ENCODE peak calls at places on chromosomes 16 and 17, in five cellular contexts. B is heart right ventricle, A is A549, X is fibroblast of mammary gland, G is lower lobe of right lung. O is an unnamed sample.

GRCh38 chr17:4951486-4951885 is 567 bp downstream of the ENO3 start:
- DNase-seq in B (no peak), A (no peak), X (no peak), G (no peak), O (no peak)

GRCh38 chr17:63988741-63989621 is 9.2 kb upstream of the PRR29 start:
- DNase-seq in B (no peak), A (no peak), X (no peak), G (peak), O (no peak)

GRCh38 chr17:3766783-3767182 is 34.2 kb downstream of the ITGAE start:
- DNase-seq in B (no peak), A (no peak), X (no peak), G (no peak), O (no peak)

GRCh38 chr16:27169511-27170071 is 33.7 kb upstream of the KDM8 start:
- DNase-seq in B (no peak), A (no peak), X (peak), G (no peak), O (no peak)

GRCh38 chr17:67218385-67218950 is 26.5 kb downstream of the HELZ start:
- DNase-seq in B (no peak), A (no peak), X (peak), G (no peak), O (no peak)

GRCh38 chr17:13601317-13601775 is 383 bp downstream of the HS3ST3A1 start:
- DNase-seq in B (no peak), A (no peak), X (no peak), G (no peak), O (no peak)

GRCh38 chr17:77235370-77236080 is 94.8 kb downstream of the SEC14L1 start:
- DNase-seq in B (no peak), A (no peak), X (peak), G (peak), O (no peak)

GRCh38 chr17:7015587-7016020 is 3.2 kb downstream of the RNASEK start:
- DNase-seq in B (no peak), A (no peak), X (no peak), G (no peak), O (no peak)

GRCh38 chr17:12637015-12637414 is 28.7 kb upstream of the MYOCD start:
- DNase-seq in B (no peak), A (peak), X (peak), G (no peak), O (no peak)

GRCh38 chr17:12789075-12789975 is at the start of gene ARHGAP44:
- DNase-seq in B (peak), A (peak), X (peak), G (peak), O (peak)

GRCh38 chr17:49291929-49292328 is 61.3 kb upstream of the PHOSPHO1 start:
- DNase-seq in B (no peak), A (no peak), X (no peak), G (no peak), O (no peak)

GRCh38 chr17:146546-146945 is 9.2 kb downstream of the SCGB1C2 start:
- DNase-seq in B (no peak), A (no peak), X (no peak), G (no peak), O (peak)

GRCh38 chr17:62892870-62893338 is 73.1 kb upstream of the TANC2 start:
- DNase-seq in B (peak), A (peak), X (peak), G (peak), O (no peak)

GRCh38 chr17:73390221-73390620 is 78.4 kb upstream of the CDC42EP4 start:
- DNase-seq in B (no peak), A (no peak), X (no peak), G (peak), O (no peak)

GRCh38 chr17:51120357-51120738 is 320 bp downstream of the SPAG9 start:
- DNase-seq in B (no peak), A (peak), X (no peak), G (no peak), O (peak)

DNA sequence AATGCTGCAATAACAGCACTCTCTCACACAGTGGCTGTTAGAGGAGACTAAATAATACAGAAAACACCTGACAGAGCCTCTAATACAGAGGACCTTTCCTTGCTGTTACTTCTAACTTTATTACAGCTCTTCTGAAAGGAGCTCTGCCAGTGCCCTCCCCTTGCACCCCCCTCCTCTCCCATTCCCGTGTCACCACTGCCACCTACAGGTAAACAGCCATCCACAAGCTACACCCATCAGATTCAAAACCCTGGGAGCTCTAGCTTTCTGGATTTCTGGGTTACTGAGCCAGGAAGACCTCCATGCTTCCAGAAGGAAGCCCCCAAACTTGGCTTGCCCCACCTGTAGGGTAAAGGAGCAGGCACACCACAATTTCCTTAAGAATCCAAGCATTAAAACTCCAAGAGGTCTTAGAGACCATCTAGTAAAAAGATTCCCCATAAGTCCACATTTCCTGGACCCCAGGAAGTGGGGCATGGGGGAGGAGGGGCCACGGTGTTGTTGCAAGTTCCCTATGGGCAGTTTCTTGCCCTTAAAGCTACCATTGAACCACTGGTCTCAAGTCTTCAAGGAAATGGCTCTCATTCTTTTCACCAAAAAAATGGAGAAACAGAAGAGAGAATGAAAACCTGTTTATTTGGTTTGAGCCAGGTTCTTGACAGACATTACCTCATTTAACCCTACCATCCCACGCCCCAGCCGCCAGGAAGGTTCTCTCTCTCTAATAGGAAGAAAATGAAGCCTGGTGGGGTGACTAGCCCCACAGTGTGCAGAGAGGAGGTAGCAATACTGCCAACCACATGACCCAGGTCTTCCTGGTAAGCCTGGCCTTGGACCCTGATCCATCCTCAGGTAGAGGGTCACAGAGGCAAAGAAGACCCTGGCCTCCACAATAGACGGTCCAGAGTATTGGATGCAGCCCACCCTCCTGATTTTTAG is 52.8 kb downstream of the TOM1L2 start:
- DNase-seq in B (peak), A (peak), X (peak), G (peak), O (peak)
- TF ChIP-seq CTCF in B (peak), A (peak), X (peak), G (peak), O (peak)

DNA sequence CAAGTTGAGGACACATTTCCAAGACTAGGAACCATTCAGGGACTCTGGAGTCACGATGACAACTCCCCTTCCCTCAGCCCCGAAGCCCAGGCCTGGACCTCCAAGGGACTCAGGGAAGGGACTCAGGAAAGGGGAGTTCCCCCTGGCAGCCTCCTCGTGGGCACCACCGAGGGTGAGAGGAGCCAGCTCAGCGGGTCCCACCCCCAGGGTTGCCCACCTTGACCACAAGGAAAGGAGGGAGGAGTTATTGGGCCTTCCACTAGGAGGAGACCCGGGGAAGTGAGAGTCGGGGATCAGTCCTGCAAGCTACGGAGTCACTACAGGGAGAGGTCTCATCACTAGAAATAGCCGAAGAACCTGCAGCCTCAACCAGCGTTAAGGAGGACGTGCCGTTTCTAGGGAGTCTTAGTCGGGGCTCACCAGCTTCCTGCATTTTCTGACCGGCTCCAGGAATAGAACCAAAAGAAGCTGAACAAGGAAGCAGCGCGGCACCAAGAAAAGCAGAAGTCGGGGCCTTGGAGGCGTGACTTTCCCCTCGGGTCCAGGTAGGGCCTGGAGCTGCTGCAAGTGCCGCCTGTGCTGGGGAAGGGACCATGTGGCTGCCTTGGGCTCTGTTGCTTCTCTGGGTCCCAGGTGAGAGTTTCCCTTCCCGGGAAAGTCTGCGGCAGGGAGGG is at the start of gene CD300A:
- DNase-seq in B (peak), A (no peak), X (no peak), G (peak), O (no peak)
- TF ChIP-seq CTCF in B (no peak), A (no peak), X (no peak), G (no peak), O (no peak)

GRCh38 chr16:31713945-31714898 is 159.4 kb upstream of the ZNF267 start:
- DNase-seq in B (no peak), A (no peak), X (no peak), G (no peak), O (no peak)
- TF ChIP-seq CTCF in B (no peak), A (no peak), X (peak), G (no peak), O (peak)

GRCh38 chr17:44376124-44376523 is 12.5 kb upstream of the FAM171A2 start:
- DNase-seq in B (peak), A (peak), X (peak), G (no peak), O (no peak)
- TF ChIP-seq CTCF in B (no peak), A (peak), X (peak), G (peak), O (peak)

GRCh38 chr17:78267257-78268073 is 36.0 kb downstream of the TMEM235 start:
- DNase-seq in B (no peak), A (no peak), X (no peak), G (no peak), O (no peak)
- TF ChIP-seq CTCF in B (no peak), A (no peak), X (no peak), G (no peak), O (no peak)

DNA sequence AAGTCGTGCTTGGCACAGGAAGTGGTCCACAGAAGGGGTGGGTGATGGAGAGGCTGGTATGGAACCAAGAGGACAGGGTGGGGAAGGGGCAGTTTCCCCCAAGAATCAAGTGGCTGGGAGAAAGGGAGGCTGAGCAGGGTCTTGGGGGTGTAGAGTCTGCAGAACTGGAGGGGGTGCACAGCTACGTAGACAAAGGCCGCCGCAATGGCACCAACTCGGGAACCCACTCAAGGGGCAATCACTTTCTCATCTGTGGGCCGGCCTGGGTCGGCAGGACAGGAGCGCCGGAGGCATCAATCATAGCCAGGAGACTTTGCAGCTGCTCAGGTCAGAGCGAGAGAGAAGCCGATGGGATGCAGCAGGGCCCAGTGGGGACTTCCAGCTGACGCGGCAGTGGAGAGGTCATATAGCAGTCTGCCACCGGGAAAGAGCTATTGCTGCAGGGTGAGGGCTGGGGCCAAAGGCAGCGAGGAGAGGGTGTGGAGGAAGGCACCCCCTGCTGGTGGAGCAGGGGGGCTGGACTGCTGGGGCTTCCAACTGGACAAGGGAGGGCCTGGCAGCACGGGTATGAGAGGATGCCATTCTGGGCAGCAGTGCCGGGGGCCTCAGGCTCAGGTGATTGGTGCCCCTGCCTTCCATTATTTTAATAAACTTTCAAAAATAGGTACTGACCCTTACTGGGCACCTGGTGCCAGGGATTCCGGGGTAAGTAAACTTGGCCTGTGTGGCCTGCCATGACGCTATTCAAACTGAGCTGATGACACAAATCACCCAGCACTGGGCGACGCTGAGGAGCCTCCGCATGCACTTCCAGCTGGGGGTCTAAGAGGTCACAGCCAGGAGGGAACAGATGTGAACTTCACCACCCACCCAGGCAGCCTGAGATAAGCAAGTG is 52.5 kb upstream of the MTSS2 start:
- DNase-seq in B (peak), A (peak), X (peak), G (peak), O (no peak)
- TF ChIP-seq CTCF in B (peak), A (peak), X (peak), G (peak), O (peak)

GRCh38 chr16:84312783-84313382 is 18.2 kb downstream of the WFDC1 start:
- DNase-seq in B (no peak), A (no peak), X (no peak), G (peak), O (peak)
- TF ChIP-seq CTCF in B (no peak), A (no peak), X (no peak), G (no peak), O (peak)

GRCh38 chr17:82101767-82102679 is 4.0 kb upstream of the FASN start:
- DNase-seq in B (no peak), A (no peak), X (no peak), G (no peak), O (peak)
- TF ChIP-seq CTCF in B (no peak), A (no peak), X (no peak), G (no peak), O (no peak)

GRCh38 chr16:88498576-88499208 is 45.6 kb downstream of the ZFPM1 start:
- DNase-seq in B (no peak), A (no peak), X (no peak), G (no peak), O (no peak)
- TF ChIP-seq CTCF in B (no peak), A (no peak), X (no peak), G (no peak), O (no peak)